ENCODE peak calls at places on chromosomes 4 and X, in eight cellular contexts. L, A, F, Q, M, I, N and E are unnamed samples.

GRCh38 chrX:14616876-14617275 is 87.5 kb downstream of the GLRA2 start:
- DNase-seq in L (no peak), A (no peak), F (no peak), Q (no peak), M (no peak), I (no peak), N (no peak), E (no peak)

GRCh38 chrX:55695227-55696018 is 22.1 kb upstream of the RRAGB start:
- DNase-seq in L (no peak), A (no peak), F (no peak), Q (no peak), M (no peak), I (no peak), N (no peak), E (no peak)

GRCh38 chr4:184388106-184388505 is 86.2 kb downstream of the IRF2 start:
- DNase-seq in L (no peak), A (no peak), F (no peak), Q (no peak), M (no peak), I (no peak), N (no peak), E (no peak)

GRCh38 chrX:19785647-19786046 is 101.8 kb downstream of the SH3KBP1 start:
- DNase-seq in L (no peak), A (no peak), F (no peak), Q (no peak), M (no peak), I (no peak), N (no peak), E (no peak)

GRCh38 chrX:10574663-10575062 is 45.7 kb downstream of the MID1 start:
- DNase-seq in L (no peak), A (no peak), F (no peak), Q (no peak), M (no peak), I (no peak), N (no peak), E (no peak)

GRCh38 chr4:25913851-25914669 is at the start of gene SMIM20:
- DNase-seq in L (peak), A (peak), F (peak), Q (peak), M (peak), I (peak), N (peak), E (peak)

GRCh38 chr4:182898479-182898799 is 18.7 kb downstream of the DCTD start:
- DNase-seq in L (no peak), A (no peak), F (no peak), Q (no peak), M (no peak), I (no peak), N (no peak), E (no peak)

GRCh38 chrX:1476682-1477081 is 24.0 kb upstream of the ASMTL start:
- DNase-seq in L (no peak), A (no peak), F (no peak), Q (no peak), M (no peak), I (no peak), N (no peak), E (no peak)

GRCh38 chr4:126223784-126224407 is 909.1 kb downstream of the FAT4 start:
- DNase-seq in L (no peak), A (no peak), F (no peak), Q (no peak), M (no peak), I (peak), N (peak), E (no peak)

GRCh38 chrX:3712870-3713224 is 602 bp downstream of the PRKX start:
- DNase-seq in L (no peak), A (peak), F (no peak), Q (no peak), M (peak), I (no peak), N (no peak), E (no peak)